ENCODE peak calls at places on chromosome 18, in seven cellular contexts. X is AG09309, H is thoracic aorta, R is upper lobe of left lung, N is AG04450, G is HL-60, C is AG10803. Z is an unnamed sample.

GRCh38 chr18:67104700-67105284 is 411.7 kb downstream of the DSEL start:
- DNase-seq in X (peak), G (peak), C (peak), N (peak), H (peak), R (no peak), Z (peak)

GRCh38 chr18:26549486-26550435 is 1.4 kb upstream of the KCTD1 start:
- DNase-seq in X (peak), G (peak), R (peak), H (no peak), N (no peak), C (peak), Z (peak)

GRCh38 chr18:76491436-76491800 is 3.6 kb downstream of the ZNF516 start:
- DNase-seq in N (no peak), R (peak), G (peak), X (no peak), C (peak), H (no peak), Z (peak)

GRCh38 chr18:8480506-8481328 is 128.5 kb upstream of the RAB12 start:
- DNase-seq in C (peak), X (peak), N (peak), R (no peak), H (no peak), G (peak), Z (peak)

GRCh38 chr18:59180150-59180845 is 39.7 kb upstream of the GRP start:
- DNase-seq in X (peak), C (peak), N (peak), H (no peak), G (no peak), R (no peak), Z (no peak)

GRCh38 chr18:75896865-75897264 is 469.4 kb upstream of the SMIM21 start:
- DNase-seq in H (no peak), G (no peak), C (no peak), R (no peak), X (no peak), N (no peak), Z (peak)

GRCh38 chr18:45777393-45777792 is 48.1 kb upstream of the SIGLEC15 start:
- DNase-seq in C (peak), H (no peak), G (no peak), N (peak), X (peak), R (no peak), Z (no peak)

GRCh38 chr18:48629730-48630324 is 91.0 kb downstream of the CTIF start:
- DNase-seq in G (no peak), R (no peak), C (peak), N (peak), X (peak), H (no peak), Z (no peak)

GRCh38 chr18:77062518-77063003 is 70.0 kb downstream of the MBP start:
- DNase-seq in N (peak), X (no peak), C (peak), R (no peak), G (peak), H (no peak), Z (no peak)

GRCh38 chr18:78378983-78379382 is 600.6 kb upstream of the SALL3 start:
- DNase-seq in H (no peak), G (no peak), N (no peak), C (no peak), X (no peak), R (no peak), Z (no peak)

DNA sequence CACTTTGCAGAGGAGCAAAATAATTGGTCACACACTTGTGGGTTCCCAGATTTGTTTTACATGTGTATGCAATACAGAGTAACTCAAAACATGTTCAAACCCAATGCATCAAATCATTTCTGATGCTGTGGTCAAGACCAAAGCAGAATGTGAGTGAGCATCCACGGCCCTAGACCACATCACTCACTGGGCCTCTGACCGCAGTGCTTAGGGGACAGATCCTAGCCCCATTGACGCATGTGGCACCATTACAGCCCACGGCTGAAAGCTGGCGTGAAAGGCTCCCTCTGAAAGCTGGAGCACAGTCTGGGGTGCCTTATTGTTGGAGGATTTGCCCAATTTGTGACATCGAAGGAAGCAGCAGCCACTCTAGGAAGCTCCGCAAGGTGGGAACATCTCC is 498.8 kb upstream of the TCF4 start:
- DNase-seq in H (no peak), C (peak), R (no peak), X (no peak), G (no peak), N (no peak), Z (no peak)
- TF ChIP-seq CTCF in H (no peak), C (no peak), R (no peak), X (no peak), G (no peak), N (no peak), Z (no peak)

DNA sequence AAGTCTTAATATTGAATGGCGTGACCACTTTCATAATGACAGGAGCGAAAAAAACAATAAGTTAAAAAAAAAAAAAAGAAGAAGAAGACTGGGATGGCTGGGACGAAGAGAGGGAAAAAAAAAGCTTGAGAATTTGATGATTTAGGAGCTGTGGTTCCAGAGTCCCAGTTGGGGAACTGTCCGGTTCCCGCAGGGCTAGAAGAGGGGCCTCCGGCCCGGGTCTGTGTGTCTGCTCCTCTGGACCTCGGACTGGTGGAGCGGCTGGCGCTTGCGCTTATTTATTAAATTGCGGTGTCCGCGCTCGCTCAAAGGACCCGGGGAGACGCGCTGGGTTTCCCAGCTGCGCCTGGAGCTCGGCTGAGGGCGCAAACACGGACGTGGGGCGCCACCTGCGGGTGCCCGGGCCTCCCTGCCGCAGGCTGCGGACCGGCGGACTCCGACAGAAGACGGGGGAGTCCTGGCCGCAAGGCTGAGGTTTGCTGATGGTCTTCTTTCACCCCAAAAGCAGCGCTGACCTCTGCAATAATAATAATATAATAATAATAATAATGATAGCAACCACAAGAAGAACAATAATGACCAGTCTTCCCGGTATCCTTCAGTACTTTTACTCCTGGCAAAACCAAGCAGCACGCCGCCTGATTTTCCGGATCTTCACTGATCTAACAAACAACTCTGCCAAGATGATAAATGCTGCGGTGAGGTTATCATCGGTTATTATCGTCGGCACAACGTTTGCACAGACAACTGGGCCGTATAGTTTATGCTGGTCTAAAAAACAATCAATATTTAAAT is at the start of gene CBLN2:
- DNase-seq in H (no peak), R (peak), G (peak), C (peak), N (peak), X (no peak), Z (peak)
- TF ChIP-seq CTCF in H (no peak), R (no peak), G (peak), C (peak), N (peak), X (peak), Z (no peak)

GRCh38 chr18:80023173-80023572 is 11.1 kb upstream of the RBFA start:
- DNase-seq in X (no peak), C (no peak), H (no peak), G (peak), R (no peak), N (no peak), Z (no peak)

GRCh38 chr18:80026363-80026762 is 7.9 kb upstream of the RBFA start:
- DNase-seq in H (no peak), N (no peak), R (no peak), G (no peak), X (no peak), C (no peak), Z (no peak)

GRCh38 chr18:80022613-80023012 is 11.6 kb upstream of the RBFA start:
- DNase-seq in X (no peak), N (no peak), C (peak), R (no peak), H (no peak), G (no peak), Z (no peak)
- TF ChIP-seq CTCF in X (no peak), N (no peak), C (no peak), R (no peak), H (no peak), G (no peak), Z (no peak)

GRCh38 chr18:44075038-44075437 is 605.6 kb upstream of the SETBP1 start:
- DNase-seq in R (no peak), C (no peak), X (no peak), G (no peak), H (no peak), N (no peak), Z (no peak)
- TF ChIP-seq CTCF in R (no peak), C (no peak), X (no peak), G (no peak), H (no peak), N (no peak), Z (no peak)

GRCh38 chr18:24408496-24408895 is 10.9 kb upstream of the OSBPL1A start:
- DNase-seq in C (no peak), X (no peak), R (no peak), N (no peak), G (no peak), H (no peak), Z (no peak)

GRCh38 chr18:24414349-24415003 is 12.0 kb upstream of the IMPACT start:
- DNase-seq in X (no peak), H (no peak), N (no peak), C (no peak), G (no peak), R (no peak), Z (no peak)

GRCh38 chr18:24417465-24417864 is 9.0 kb upstream of the IMPACT start:
- DNase-seq in G (no peak), N (no peak), H (no peak), C (no peak), X (no peak), R (no peak), Z (no peak)

DNA sequence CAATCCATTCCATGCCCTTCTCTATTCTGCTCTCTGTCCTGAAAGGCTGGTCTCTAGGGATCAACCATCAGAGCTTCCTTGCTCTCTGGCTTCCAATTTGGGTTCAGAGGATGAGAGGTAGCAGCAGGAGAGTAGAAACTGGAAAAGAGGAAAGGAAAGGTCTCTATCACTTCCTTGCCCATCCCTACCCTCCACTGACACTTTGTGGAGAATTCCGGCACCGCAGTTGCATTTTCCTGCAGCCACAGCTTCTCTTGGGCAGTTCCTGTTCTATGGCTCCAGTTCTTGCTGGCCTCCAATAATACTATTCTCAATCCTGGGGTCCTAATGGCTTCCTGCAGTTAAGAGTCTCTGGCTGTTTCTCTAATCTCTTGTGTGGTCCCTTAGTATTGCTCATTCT is 13.3 kb upstream of the IMPACT start:
- DNase-seq in H (no peak), R (no peak), N (no peak), G (no peak), X (no peak), C (peak), Z (peak)
- TF ChIP-seq CTCF in H (no peak), R (no peak), N (peak), G (no peak), X (peak), C (peak), Z (no peak)

GRCh38 chr18:3994061-3994687 is 460.9 kb downstream of the DLGAP1 start:
- DNase-seq in G (no peak), R (peak), N (no peak), C (no peak), H (no peak), X (no peak), Z (no peak)

GRCh38 chr18:4004176-4004829 is 450.8 kb downstream of the DLGAP1 start:
- DNase-seq in H (no peak), N (no peak), G (no peak), X (no peak), R (no peak), C (no peak), Z (no peak)

GRCh38 chr18:3995476-3996102 is 459.5 kb downstream of the DLGAP1 start:
- DNase-seq in X (peak), R (no peak), C (peak), H (no peak), G (peak), N (peak), Z (peak)

GRCh38 chr18:3998698-3999333 is 456.3 kb downstream of the DLGAP1 start:
- DNase-seq in C (peak), H (no peak), R (no peak), G (peak), N (peak), X (peak), Z (peak)
- TF ChIP-seq CTCF in C (peak), H (peak), R (peak), G (peak), N (peak), X (peak), Z (peak)

GRCh38 chr18:63263444-63263843 is 56.1 kb downstream of the BCL2 start:
- DNase-seq in C (no peak), H (no peak), R (no peak), N (no peak), G (no peak), X (no peak), Z (no peak)

GRCh38 chr18:63261029-63261428 is 58.5 kb downstream of the BCL2 start:
- DNase-seq in N (no peak), G (no peak), R (no peak), H (no peak), C (no peak), X (no peak), Z (no peak)

GRCh38 chr18:63260075-63260754 is 59.4 kb downstream of the BCL2 start:
- DNase-seq in N (no peak), G (no peak), X (no peak), H (no peak), R (peak), C (no peak), Z (no peak)

GRCh38 chr18:63264871-63265270 is 54.7 kb downstream of the BCL2 start:
- DNase-seq in C (no peak), H (no peak), G (no peak), X (no peak), R (no peak), N (no peak), Z (no peak)

GRCh38 chr18:63262369-63263335 is 56.9 kb downstream of the BCL2 start:
- DNase-seq in C (no peak), X (no peak), H (peak), N (no peak), R (no peak), G (no peak), Z (no peak)
- TF ChIP-seq CTCF in C (no peak), X (no peak), H (peak), N (no peak), R (no peak), G (no peak), Z (no peak)

GRCh38 chr18:50207722-50208121 is 12.8 kb upstream of the MYO5B start:
- DNase-seq in R (no peak), N (no peak), C (no peak), X (no peak), G (no peak), H (no peak), Z (no peak)
- TF ChIP-seq CTCF in R (no peak), N (no peak), C (no peak), X (no peak), G (no peak), H (no peak), Z (no peak)

DNA sequence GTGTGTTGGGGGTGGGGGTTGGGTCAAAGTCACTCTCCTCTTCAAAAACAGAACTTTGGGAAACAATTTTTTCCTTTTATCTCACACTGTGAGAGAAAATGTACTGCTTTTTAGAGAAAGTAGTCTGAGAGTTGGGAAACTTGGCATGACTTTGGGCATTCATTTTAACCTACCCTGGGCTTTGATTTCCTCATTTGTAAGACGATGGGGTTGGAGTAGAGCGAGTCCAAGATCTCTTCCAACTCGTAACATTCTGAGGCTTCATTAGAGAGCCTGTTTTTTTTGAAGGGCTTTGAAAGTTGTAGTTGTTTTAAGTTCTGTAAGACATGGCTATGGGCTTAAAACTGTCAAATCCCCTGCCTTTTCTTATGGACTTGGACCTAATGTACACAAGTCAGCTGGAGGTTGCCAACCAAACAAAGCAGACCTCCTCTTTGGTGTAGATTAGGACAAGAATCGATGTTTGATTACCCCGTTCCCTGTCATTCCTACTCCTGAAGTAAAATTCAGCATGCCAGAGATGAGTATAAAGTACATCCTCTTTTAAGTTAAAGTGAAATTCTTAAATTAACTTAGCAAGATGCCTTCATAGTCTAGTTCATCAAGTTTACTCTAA is 8.4 kb downstream of the PHLPP1 start:
- DNase-seq in H (no peak), R (no peak), N (no peak), C (no peak), X (no peak), G (no peak), Z (no peak)
- TF ChIP-seq CTCF in H (no peak), R (no peak), N (no peak), C (no peak), X (no peak), G (no peak), Z (no peak)

GRCh38 chr18:40293311-40293710 is 1661.7 kb upstream of the PIK3C3 start:
- DNase-seq in R (no peak), N (no peak), C (no peak), G (no peak), H (no peak), X (no peak), Z (no peak)
- TF ChIP-seq CTCF in R (no peak), N (peak), C (no peak), G (no peak), H (no peak), X (no peak), Z (no peak)

Z was measured in endothelial cell.